ENCODE peak calls at places on chromosomes 4 and X, in eight cellular contexts. R is tibial artery, T is AG09309, P is GM12865, H is kidney epithelial cell, N is SK-N-SH, L is GM23338, X is IMR-90. J is an unnamed sample.
A peak's percentile ranks its signal among the peaks of the same experiment; 100 is the strongest.

GRCh38 chrX:20228245-20228644 is 38.5 kb downstream of the RPS6KA3 start:
- DNase-seq in R (no peak), T (no peak), P (no peak), H (no peak), N (no peak), L (peak; percentile 7), X (no peak), J (no peak)

GRCh38 chr4:131584587-131584986 is 1564.5 kb upstream of the PCDH10 start:
- DNase-seq in R (no peak), T (no peak), P (no peak), H (peak; percentile 28), N (no peak), L (no peak), X (no peak), J (no peak)

GRCh38 chr4:92121099-92121498 is 182.7 kb upstream of the GRID2 start:
- DNase-seq in R (no peak), T (no peak), P (no peak), H (no peak), N (no peak), L (no peak), X (no peak), J (no peak)

GRCh38 chr4:38177792-38178665 is 217.8 kb downstream of the PTTG2 start:
- DNase-seq in R (peak; percentile 75), T (no peak), P (peak; percentile 33), H (no peak), N (no peak), L (no peak), X (no peak), J (peak; percentile 61)

GRCh38 chrX:37926700-37927099 is 79.3 kb upstream of the DYNLT3 start:
- DNase-seq in R (no peak), T (peak; percentile 3), P (peak; percentile 28), H (no peak), N (peak; percentile 8), L (peak; percentile 47), X (peak; percentile 41), J (peak; percentile 55)

GRCh38 chrX:18654873-18655836 is 16.8 kb downstream of the RS1 start:
- DNase-seq in R (no peak), T (no peak), P (no peak), H (no peak), N (no peak), L (no peak), X (no peak), J (no peak)

GRCh38 chr4:88134536-88135361 is 23.7 kb downstream of the ABCG2 start:
- DNase-seq in R (no peak), T (no peak), P (no peak), H (no peak), N (no peak), L (no peak), X (no peak), J (no peak)

GRCh38 chr4:127509155-127509554 is 123.6 kb upstream of the INTU start:
- DNase-seq in R (no peak), T (no peak), P (no peak), H (no peak), N (no peak), L (no peak), X (peak; percentile 84), J (peak; percentile 54)

GRCh38 chr4:183175631-183176232 is 76.7 kb downstream of the WWC2 start:
- DNase-seq in R (no peak), T (no peak), P (no peak), H (no peak), N (no peak), L (no peak), X (peak; percentile 60), J (no peak)

GRCh38 chrX:98067611-98068010 is 1183.9 kb downstream of the RPA4 start:
- DNase-seq in R (no peak), T (no peak), P (no peak), H (no peak), N (no peak), L (no peak), X (peak; percentile 36), J (peak; percentile 13)

GRCh38 chr4:25022741-25023140 is 8.0 kb downstream of the LGI2 start:
- DNase-seq in R (no peak), T (no peak), P (no peak), H (no peak), N (no peak), L (no peak), X (no peak), J (no peak)

GRCh38 chr4:107709916-107710315 is 10.1 kb downstream of the PAPSS1 start:
- DNase-seq in R (no peak), T (no peak), P (no peak), H (no peak), N (no peak), L (no peak), X (peak; percentile 22), J (peak; percentile 25)

GRCh38 chr4:155552180-155552579 is 114.5 kb upstream of the GUCY1A1 start:
- DNase-seq in R (no peak), T (no peak), P (no peak), H (no peak), N (no peak), L (no peak), X (peak; percentile 81), J (peak; percentile 52)

GRCh38 chr4:107548211-107548905 is 171.7 kb downstream of the PAPSS1 start:
- DNase-seq in R (no peak), T (no peak), P (no peak), H (no peak), N (no peak), L (peak; percentile 51), X (peak; percentile 10), J (peak; percentile 19)

GRCh38 chr4:87950516-87950915 is 25.0 kb upstream of the SPP1 start:
- DNase-seq in R (no peak), T (no peak), P (no peak), H (no peak), N (no peak), L (no peak), X (no peak), J (no peak)

GRCh38 chrX:105695451-105695850 is 126.9 kb upstream of the NRK start:
- DNase-seq in R (no peak), T (no peak), P (no peak), H (peak; percentile 16), N (no peak), L (no peak), X (peak; percentile 20), J (peak; percentile 77)

DNA sequence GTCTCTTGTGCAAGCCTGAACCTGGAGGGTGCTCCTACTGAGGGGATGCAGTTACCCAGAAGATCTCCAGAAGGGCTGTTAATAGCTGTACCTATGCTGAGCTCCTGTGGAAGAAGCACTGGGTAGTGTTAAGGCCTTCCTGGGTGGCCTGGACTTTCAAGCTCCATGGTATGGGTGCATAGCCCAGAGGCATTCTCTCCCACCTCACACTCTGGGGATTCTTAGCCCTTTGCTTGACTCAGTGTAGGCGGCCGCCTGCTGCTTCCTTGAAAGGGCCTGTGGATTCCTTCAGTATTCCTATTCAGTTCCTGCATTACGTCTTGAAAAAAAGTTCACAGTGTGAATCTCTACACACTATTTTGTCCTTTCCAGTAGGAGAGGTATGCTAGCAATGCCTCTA is 235.7 kb upstream of the MAGEB16 start:
- DNase-seq in R (no peak), T (no peak), P (no peak), H (no peak), N (no peak), L (peak; percentile 6), X (no peak), J (no peak)
- TF ChIP-seq CTCF in R (no peak), T (no peak), P (no peak), H (no peak), N (no peak), L (no peak), X (no peak), J (no peak)

GRCh38 chrX:153642313-153642654 is 4.7 kb upstream of the DUSP9 start:
- DNase-seq in R (no peak), T (no peak), P (no peak), H (no peak), N (peak; percentile 75), L (peak; percentile 41), X (no peak), J (no peak)
- H3K4me3 ChIP-seq in R (no peak overlapping the region), T (no peak overlapping the region), P (no peak overlapping the region), H (no peak overlapping the region), N (peak overlapping the region; percentile 18), L (peak overlapping the region; percentile 48), X (no peak overlapping the region), J (no peak overlapping the region)

GRCh38 chr4:39635023-39635422 is 3.6 kb downstream of the SMIM14 start:
- DNase-seq in R (no peak), T (no peak), P (no peak), H (no peak), N (no peak), L (peak; percentile 87), X (no peak), J (no peak)
- TF ChIP-seq CTCF in R (no peak), T (no peak), P (no peak), H (no peak), N (no peak), L (no peak), X (no peak), J (no peak)

DNA sequence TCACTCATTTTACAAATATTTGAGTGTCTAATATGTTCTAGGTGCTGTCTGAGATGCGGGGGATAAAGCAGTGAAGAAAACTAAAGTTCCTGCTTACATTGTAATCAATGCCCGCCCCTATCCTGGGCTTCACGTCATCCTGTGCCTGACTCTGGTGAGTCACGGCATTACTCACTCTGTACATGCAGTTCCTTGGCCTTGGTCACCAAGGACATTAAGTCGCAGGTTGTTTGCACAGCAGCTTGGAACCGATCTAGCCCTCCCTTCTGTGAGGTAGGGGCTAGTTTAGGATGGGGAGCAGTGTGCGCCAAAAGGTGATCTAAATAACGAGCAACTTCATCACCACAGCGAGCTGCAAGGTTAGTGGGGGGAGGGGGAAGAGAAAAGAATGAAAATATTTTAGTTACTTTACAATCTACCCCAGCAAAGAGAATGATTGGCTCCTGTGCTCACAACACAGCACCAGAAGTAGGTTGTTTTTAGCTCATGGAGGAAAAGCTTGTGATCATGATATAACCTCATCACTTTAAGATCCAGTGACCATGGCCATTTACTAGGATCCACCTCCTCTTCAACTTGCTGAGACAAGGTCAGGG is 48.0 kb upstream of the HDAC8 start:
- DNase-seq in R (peak; percentile 83), T (peak; percentile 23), P (no peak), H (peak; percentile 65), N (no peak), L (peak; percentile 1), X (peak; percentile 89), J (peak; percentile 95)
- H3K4me3 ChIP-seq in R (no peak overlapping the region), T (no peak overlapping the region), P (no peak overlapping the region), H (no peak overlapping the region), N (no peak overlapping the region), L (no peak overlapping the region), X (peak overlapping the region; percentile 29), J (peak overlapping the region; percentile 24)

DNA sequence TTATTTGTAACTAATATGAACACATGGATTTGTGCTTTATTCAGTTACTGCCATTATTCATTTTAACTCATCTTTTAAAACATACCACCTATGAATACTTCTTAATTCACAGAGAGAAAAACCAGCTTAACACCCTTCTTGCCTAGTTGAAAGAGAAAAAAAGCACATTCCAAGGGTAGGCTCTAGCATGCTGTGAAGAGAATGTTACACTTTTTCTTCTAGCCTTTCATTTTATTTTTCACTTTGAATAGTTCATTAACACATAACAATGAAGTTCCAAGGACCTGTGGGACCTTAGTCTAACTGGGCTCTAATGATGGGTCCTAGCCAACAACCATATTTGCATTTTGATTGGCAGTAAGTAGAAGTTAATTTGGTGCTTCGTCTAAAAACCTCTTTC is 279.9 kb upstream of the MAGEB2 start:
- DNase-seq in R (no peak), T (no peak), P (no peak), H (no peak), N (no peak), L (peak; percentile 36), X (no peak), J (no peak)
- TF ChIP-seq CTCF in R (no peak), T (no peak), P (no peak), H (no peak), N (no peak), L (no peak), X (no peak), J (no peak)

GRCh38 chr4:2578106-2578505 is 41.7 kb downstream of the FAM193A start:
- DNase-seq in R (no peak), T (no peak), P (no peak), H (no peak), N (no peak), L (no peak), X (no peak), J (no peak)
- H3K4me3 ChIP-seq in R (no peak overlapping the region), T (no peak overlapping the region), P (no peak overlapping the region), H (no peak overlapping the region), N (no peak overlapping the region), L (no peak overlapping the region), X (no peak overlapping the region), J (no peak overlapping the region)